ENCODE peak calls at places on chromosomes 7 and 10, in four cellular contexts. V is pancreas, E is fibroblast of pulmonary artery, T is GM10248. U is an unnamed sample.

GRCh38 chr10:43404675-43405221 is 4.2 kb downstream of the HNRNPF start:
- DNase-seq in V (no peak), E (no peak), T (no peak), U (no peak)

GRCh38 chr10:28910960-28911359 is 233.6 kb downstream of the BAMBI start:
- DNase-seq in V (no peak), E (peak; percentile 78), T (no peak), U (no peak)

GRCh38 chr10:132536241-132536963 is 1.2 kb upstream of the INPP5A start:
- DNase-seq in V (peak; percentile 42), E (peak; percentile 12), T (no peak), U (peak; percentile 23)

GRCh38 chr10:103636492-103636891 is 143.0 kb downstream of the NEURL1 start:
- DNase-seq in V (no peak), E (no peak), T (no peak), U (no peak)

GRCh38 chr7:155643804-155644177 is 670 bp upstream of the RBM33 start:
- DNase-seq in V (no peak), E (peak; percentile 24), T (no peak), U (peak; percentile 19)

GRCh38 chr7:102934670-102935069 is 21.9 kb downstream of the LRRC17 start:
- DNase-seq in V (no peak), E (peak; percentile 66), T (no peak), U (no peak)

GRCh38 chr7:128939075-128939860 is 1.5 kb downstream of the IRF5 start:
- DNase-seq in V (no peak), E (no peak), T (peak; percentile 71), U (no peak)

GRCh38 chr10:13892871-13893270 is 306.1 kb downstream of the PRPF18 start:
- DNase-seq in V (no peak), E (no peak), T (no peak), U (no peak)

GRCh38 chr7:129872054-129872453 is 80.7 kb downstream of the UBE2H start:
- DNase-seq in V (no peak), E (no peak), T (no peak), U (no peak)

GRCh38 chr10:16992611-16993119 is 136.9 kb downstream of the CUBN start:
- DNase-seq in V (no peak), E (no peak), T (no peak), U (no peak)

GRCh38 chr7:48443051-48443450 is 271.8 kb downstream of the ABCA13 start:
- DNase-seq in V (no peak), E (no peak), T (no peak), U (no peak)

GRCh38 chr10:100737359-100738054 is 7.9 kb upstream of the PAX2 start:
- DNase-seq in V (no peak), E (no peak), T (no peak), U (no peak)

GRCh38 chr10:101562231-101562630 is 25.8 kb downstream of the POLL start:
- DNase-seq in V (no peak), E (no peak), T (no peak), U (no peak)

GRCh38 chr10:105352827-105353226 is 711.7 kb downstream of the SORCS3 start:
- DNase-seq in V (no peak), E (no peak), T (no peak), U (no peak)

GRCh38 chr10:106548832-106549231 is 615.7 kb downstream of the SORCS1 start:
- DNase-seq in V (no peak), E (no peak), T (no peak), U (no peak)

GRCh38 chr7:121431389-121431788 is 35.3 kb upstream of the FAM3C start:
- DNase-seq in V (no peak), E (no peak), T (no peak), U (no peak)

GRCh38 chr10:58756126-58756525 is 243.5 kb downstream of the BICC1 start:
- DNase-seq in V (no peak), E (peak; percentile 65), T (no peak), U (peak; percentile 10)

GRCh38 chr7:149846436-149847046 is 8.4 kb downstream of the ZNF862 start:
- DNase-seq in V (no peak), E (no peak), T (no peak), U (no peak)

GRCh38 chr10:96509017-96509641 is 4.6 kb downstream of the TLL2 start:
- DNase-seq in V (no peak), E (peak; percentile 14), T (no peak), U (no peak)

GRCh38 chr10:49361178-49361554 is 34.7 kb downstream of the DRGX start:
- DNase-seq in V (no peak), E (no peak), T (no peak), U (no peak)

GRCh38 chr10:52232561-52233350 is 81.3 kb upstream of the DKK1 start:
- DNase-seq in V (no peak), E (peak; percentile 29), T (peak; percentile 54), U (no peak)

GRCh38 chr10:22849077-22849810 is 78.6 kb upstream of the ARMC3 start:
- DNase-seq in V (peak; percentile 57), E (peak; percentile 81), T (no peak), U (peak; percentile 7)

GRCh38 chr7:137545059-137545730 is 201.7 kb upstream of the PTN start:
- DNase-seq in V (no peak), E (peak; percentile 35), T (no peak), U (no peak)

GRCh38 chr10:124736491-124737136 is 7.6 kb downstream of the FAM53B start:
- DNase-seq in V (peak; percentile 88), E (peak; percentile 90), T (no peak), U (peak; percentile 60)

GRCh38 chr10:43155716-43156115 is 17.5 kb downstream of the CSGALNACT2 start:
- DNase-seq in V (no peak), E (no peak), T (no peak), U (no peak)

DNA sequence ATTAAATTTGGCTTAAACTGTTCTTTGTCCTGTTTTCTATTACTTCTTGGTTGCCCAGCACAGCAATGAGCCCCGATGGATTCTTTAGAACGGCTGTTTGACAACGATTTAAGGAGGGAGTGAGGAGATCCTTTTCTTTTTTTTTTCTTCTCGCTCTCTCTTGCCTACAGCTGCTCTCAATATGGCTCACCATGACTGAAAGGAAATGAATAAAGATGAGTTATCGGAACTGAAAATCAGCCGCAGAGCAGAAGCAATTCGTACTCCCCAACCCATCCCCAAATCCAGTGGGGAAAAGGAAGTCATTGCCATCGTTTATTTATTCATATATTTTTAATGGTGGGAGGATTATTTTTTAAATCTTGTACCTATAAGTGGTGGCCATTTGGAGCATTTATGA is 107.9 kb upstream of the FZD1 start:
- DNase-seq in V (no peak), E (no peak), T (no peak), U (no peak)
- TF ChIP-seq CTCF in V (no peak), E (no peak), T (no peak), U (no peak)

DNA sequence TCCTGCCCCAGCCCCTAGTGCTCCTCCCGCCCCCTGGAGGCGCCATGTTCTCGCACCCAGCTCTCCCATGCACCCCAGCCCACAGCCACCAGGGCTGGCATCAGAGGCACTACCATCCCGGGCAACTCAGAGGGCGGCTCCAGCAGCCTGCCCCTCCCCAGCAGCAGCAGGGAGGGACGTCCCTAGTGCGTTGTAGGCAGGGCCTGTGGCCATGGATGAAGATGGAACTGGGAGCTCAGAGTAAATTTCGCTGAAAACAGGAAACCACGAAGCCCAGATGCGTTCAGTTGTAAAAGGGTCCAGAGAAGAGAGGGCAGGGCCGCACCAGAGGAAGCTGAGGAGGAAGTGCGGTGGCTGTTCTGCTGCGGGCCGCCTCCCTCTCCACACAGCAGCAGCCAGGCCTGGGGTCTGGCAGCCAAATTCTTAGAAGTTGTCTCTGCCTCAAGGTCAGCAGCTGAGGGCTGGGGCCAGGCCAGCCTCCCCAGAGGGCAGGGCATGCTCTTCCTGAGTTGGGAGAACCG is 24.6 kb downstream of the VSIR start:
- DNase-seq in V (peak; percentile 65), E (no peak), T (peak; percentile 65), U (no peak)
- TF ChIP-seq CTCF in V (no peak), E (no peak), T (no peak), U (no peak)

GRCh38 chr10:76311752-76312699 is 880.6 kb downstream of the LRMDA start:
- DNase-seq in V (peak; percentile 31), E (peak; percentile 39), T (peak; percentile 5), U (peak; percentile 50)
- TF ChIP-seq CTCF in V (no peak), E (peak; percentile 48), T (no peak), U (peak; percentile 52)

GRCh38 chr7:99313204-99313573 is 12.5 kb upstream of the ARPC1A start:
- DNase-seq in V (no peak), E (no peak), T (no peak), U (no peak)
- TF ChIP-seq CTCF in V (no peak), E (no peak), T (no peak), U (no peak)

DNA sequence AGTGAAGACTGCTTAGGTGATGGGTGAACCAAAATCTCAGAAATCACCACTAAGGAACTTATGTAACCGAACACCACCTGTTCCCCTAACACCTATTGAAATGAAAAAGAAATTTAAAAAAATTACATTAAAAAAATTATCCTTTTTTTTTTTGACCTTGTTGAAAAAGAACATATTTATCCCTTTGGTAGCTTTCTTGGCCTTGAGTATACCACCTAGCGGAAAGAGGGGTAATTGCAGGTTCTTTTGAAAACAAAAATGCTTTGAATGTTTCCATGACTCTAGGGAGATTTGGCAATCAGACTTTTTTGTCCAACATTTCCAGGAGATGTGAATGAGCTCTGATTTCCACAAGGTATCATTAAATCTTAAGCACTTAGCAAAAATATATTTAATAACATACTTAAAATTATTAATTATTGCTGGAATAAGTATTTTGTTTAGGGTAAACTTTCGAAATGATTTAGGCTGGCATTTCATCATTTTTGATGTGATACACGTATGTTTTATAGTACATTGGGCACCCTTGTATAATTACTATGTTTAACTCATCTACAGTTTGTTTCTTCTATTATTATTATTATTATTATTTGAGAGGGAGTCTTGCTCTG is 47.0 kb upstream of the ELMO1 start:
- DNase-seq in V (no peak), E (peak; percentile 56), T (peak; percentile 50), U (peak; percentile 59)
- TF ChIP-seq CTCF in V (peak; percentile 44), E (peak; percentile 69), T (peak; percentile 48), U (peak; percentile 56)

GRCh38 chr7:34928052-34928451 is 109.2 kb downstream of the DPY19L1 start:
- DNase-seq in V (no peak), E (peak; percentile 15), T (no peak), U (peak; percentile 56)
- TF ChIP-seq CTCF in V (no peak), E (peak; percentile 41), T (peak; percentile 43), U (peak; percentile 41)

DNA sequence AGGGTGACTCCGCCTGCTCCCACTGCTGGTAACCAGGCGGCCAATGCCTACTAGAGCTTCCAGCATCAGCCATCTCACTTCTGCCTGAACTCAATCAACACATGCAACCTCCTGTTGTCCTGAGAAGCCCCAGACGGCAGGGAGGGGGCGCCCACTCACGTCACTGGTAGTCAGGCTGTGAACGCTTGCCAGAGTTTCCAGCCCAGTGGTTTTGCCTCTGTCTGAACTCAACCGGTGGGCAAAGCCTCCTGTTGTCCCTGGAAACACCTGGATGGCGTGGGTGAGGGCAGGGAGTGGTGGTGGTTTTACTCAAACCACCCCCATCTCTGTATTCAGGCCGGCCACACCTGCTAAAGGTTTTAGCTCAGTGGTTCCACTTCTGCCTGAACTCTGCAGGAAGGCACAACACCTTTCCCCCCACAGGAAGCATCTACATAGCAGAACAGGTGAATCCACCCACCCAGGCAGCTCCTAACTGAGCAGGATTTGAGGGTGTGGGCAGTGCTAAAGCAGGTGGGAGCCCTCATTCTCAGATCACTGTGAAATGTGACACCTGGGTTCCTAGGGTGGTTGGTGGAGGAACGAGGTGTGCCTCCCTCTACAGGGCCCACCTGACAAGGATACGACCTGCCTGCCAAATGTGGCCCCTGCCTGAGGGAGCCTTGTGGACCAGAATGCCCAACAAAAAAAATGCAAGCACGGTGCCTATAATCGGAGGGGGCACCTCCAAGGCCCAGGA is 563.0 kb upstream of the SEMA3D start:
- DNase-seq in V (no peak), E (no peak), T (no peak), U (no peak)
- TF ChIP-seq CTCF in V (no peak), E (no peak), T (no peak), U (no peak)

U was measured in MCF 10A.